ENCODE peak calls at places on chromosomes 7 and 10, in four cellular contexts. N, I, L and Z are unnamed samples.

GRCh38 chr7:27921081-27921836 is 181.3 kb downstream of the TAX1BP1 start:
- DNase-seq in N (no peak), I (peak), L (peak), Z (peak)

GRCh38 chr10:12564173-12564572 is 214.8 kb downstream of the CAMK1D start:
- DNase-seq in N (no peak), I (peak), L (no peak), Z (no peak)

GRCh38 chr7:3309140-3309539 is 8.1 kb downstream of the SDK1 start:
- DNase-seq in N (no peak), I (peak), L (no peak), Z (no peak)

GRCh38 chr7:76069238-76069638 is 21.3 kb downstream of the MDH2 start:
- DNase-seq in N (peak), I (peak), L (no peak), Z (no peak)

GRCh38 chr10:133085251-133086125 is 2.2 kb upstream of the ADGRA1 start:
- DNase-seq in N (no peak), I (no peak), L (no peak), Z (no peak)

GRCh38 chr10:104020020-104020419 is 53.1 kb downstream of the SLK start:
- DNase-seq in N (no peak), I (no peak), L (no peak), Z (no peak)

GRCh38 chr10:5196613-5197234 is at the start of gene AKR1C4:
- DNase-seq in N (no peak), I (peak), L (no peak), Z (no peak)

GRCh38 chr10:12657489-12657888 is 308.1 kb downstream of the CAMK1D start:
- DNase-seq in N (no peak), I (no peak), L (no peak), Z (no peak)

GRCh38 chr7:7798510-7798909 is 80.1 kb upstream of the RPA3 start:
- DNase-seq in N (no peak), I (no peak), L (no peak), Z (no peak)

GRCh38 chr7:16106869-16107268 is 314.5 kb downstream of the CRPPA start:
- DNase-seq in N (no peak), I (no peak), L (no peak), Z (no peak)

GRCh38 chr7:138170298-138170697 is 94.0 kb downstream of the AKR1D1 start:
- DNase-seq in N (no peak), I (no peak), L (no peak), Z (no peak)

GRCh38 chr7:127812540-127812939 is 160.5 kb downstream of the SND1 start:
- DNase-seq in N (no peak), I (no peak), L (no peak), Z (no peak)

GRCh38 chr10:102451105-102451969 is at the start of gene C10orf95:
- DNase-seq in N (no peak), I (peak), L (no peak), Z (no peak)

GRCh38 chr10:2117641-2118040 is 380.3 kb upstream of the ADARB2 start:
- DNase-seq in N (no peak), I (peak), L (no peak), Z (no peak)

GRCh38 chr10:31864834-31865518 is 63.7 kb downstream of the ARHGAP12 start:
- DNase-seq in N (no peak), I (peak), L (no peak), Z (no peak)

GRCh38 chr10:133465950-133466474 is 12.3 kb downstream of the SCART1 start:
- DNase-seq in N (no peak), I (no peak), L (no peak), Z (no peak)

GRCh38 chr10:43816351-43817321 is 168.0 kb upstream of the ZNF32 start:
- DNase-seq in N (no peak), I (peak), L (peak), Z (peak)

GRCh38 chr10:50557130-50557682 is 66.5 kb downstream of the SGMS1 start:
- DNase-seq in N (no peak), I (no peak), L (no peak), Z (no peak)

GRCh38 chr7:64869121-64869725 is 33.9 kb upstream of the ZNF273 start:
- DNase-seq in N (no peak), I (no peak), L (no peak), Z (no peak)

GRCh38 chr10:101655581-101655980 is 39.4 kb downstream of the FBXW4 start:
- DNase-seq in N (no peak), I (peak), L (no peak), Z (no peak)

GRCh38 chr10:126065751-126066150 is 169.4 kb downstream of the FANK1 start:
- DNase-seq in N (no peak), I (no peak), L (no peak), Z (no peak)

GRCh38 chr10:26854524-26854923 is 6.2 kb downstream of the ABI1 start:
- DNase-seq in N (no peak), I (no peak), L (no peak), Z (no peak)

GRCh38 chr7:105198223-105198622 is 184.2 kb downstream of the KMT2E start:
- DNase-seq in N (no peak), I (peak), L (no peak), Z (no peak)

GRCh38 chr10:103845983-103846382 is 9.4 kb downstream of the SH3PXD2A start:
- DNase-seq in N (no peak), I (no peak), L (no peak), Z (no peak)

GRCh38 chr10:124166431-124167125 is 73.2 kb upstream of the CHST15 start:
- DNase-seq in N (no peak), I (no peak), L (no peak), Z (no peak)

GRCh38 chr7:44194069-44194468 is 4.8 kb upstream of the GCK start:
- DNase-seq in N (no peak), I (peak), L (no peak), Z (no peak)

GRCh38 chr10:25616903-25617592 is 317.0 kb upstream of the MYO3A start:
- DNase-seq in N (no peak), I (no peak), L (no peak), Z (no peak)
- H3K4me3 ChIP-seq in N (no peak), I (no peak), L (no peak), Z (no peak)

GRCh38 chr10:47269294-47269693 is 30.7 kb upstream of the GDF10 start:
- DNase-seq in N (no peak), I (no peak), L (no peak), Z (no peak)
- TF ChIP-seq CTCF in N (no peak), I (no peak), L (no peak), Z (no peak)

DNA sequence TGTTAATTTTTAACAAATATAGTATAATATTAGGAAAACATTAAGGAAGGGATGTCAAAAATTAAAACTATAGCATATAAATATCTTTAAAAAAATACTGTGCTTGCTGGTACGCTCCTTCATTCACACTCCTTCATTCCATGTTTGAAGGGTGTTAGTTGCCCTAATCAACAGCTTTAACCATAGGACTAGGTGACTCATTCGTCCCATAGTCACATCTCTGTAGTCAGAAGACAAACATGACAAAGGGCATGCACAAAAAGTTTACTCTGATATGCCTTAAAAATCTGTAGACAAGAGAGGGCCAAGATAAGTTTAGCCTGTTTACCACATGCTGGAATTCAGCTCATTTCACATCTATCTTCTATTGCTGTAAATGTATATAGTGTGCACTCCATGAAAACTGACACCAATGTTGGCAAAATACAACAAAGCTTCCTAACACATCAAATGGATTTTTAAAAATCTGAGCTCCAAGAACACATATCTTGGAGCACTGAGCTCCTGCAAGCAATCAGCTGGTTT is 628 bp downstream of the FAM13C start:
- DNase-seq in N (no peak), I (no peak), L (no peak), Z (no peak)
- H3K4me3 ChIP-seq in N (peak), I (peak), L (no peak), Z (no peak)

GRCh38 chr10:109893371-109893770 is 29.9 kb downstream of the XPNPEP1 start:
- DNase-seq in N (no peak), I (no peak), L (no peak), Z (no peak)
- TF ChIP-seq CTCF in N (no peak), I (no peak), L (no peak), Z (no peak)